ENCODE peak calls at places on chromosomes 1 and 21, in ten cellular contexts. One of them, this sample, is unnamed.

GRCh38 chr1:52913537-52913936 is 8.0 kb downstream of the ECHDC2 start:
- DNase-seq in tibial artery: no peak
- DNase-seq in ovary: no peak
- DNase-seq in HFF-Myc: no peak
- DNase-seq in SJSA1: no peak
- DNase-seq in CD8-positive, alpha-beta T cell: no peak
- DNase-seq in ascending aorta: no peak
- DNase-seq in adrenal gland: no peak
- DNase-seq in uterus: no peak
- DNase-seq in epithelial cell of proximal tubule: no peak
- DNase-seq in this sample: no peak

GRCh38 chr21:46079357-46080170 is 18.3 kb upstream of the COL6A2 start:
- DNase-seq in tibial artery: peak; percentile 74
- DNase-seq in ovary: peak; percentile 9
- DNase-seq in HFF-Myc: peak; percentile 97
- DNase-seq in SJSA1: peak; percentile 85
- DNase-seq in CD8-positive, alpha-beta T cell: no peak
- DNase-seq in ascending aorta: peak; percentile 73
- DNase-seq in adrenal gland: no peak
- DNase-seq in uterus: peak; percentile 71
- DNase-seq in epithelial cell of proximal tubule: no peak
- DNase-seq in this sample: no peak

GRCh38 chr1:26923711-26924110 is 2.2 kb downstream of the NUDC start:
- DNase-seq in tibial artery: no peak
- DNase-seq in ovary: no peak
- DNase-seq in HFF-Myc: no peak
- DNase-seq in SJSA1: no peak
- DNase-seq in CD8-positive, alpha-beta T cell: no peak
- DNase-seq in ascending aorta: no peak
- DNase-seq in adrenal gland: no peak
- DNase-seq in uterus: no peak
- DNase-seq in epithelial cell of proximal tubule: no peak
- DNase-seq in this sample: no peak

GRCh38 chr1:21854751-21855131 is 42.7 kb downstream of the LDLRAD2 start:
- DNase-seq in tibial artery: no peak
- DNase-seq in ovary: no peak
- DNase-seq in HFF-Myc: no peak
- DNase-seq in SJSA1: no peak
- DNase-seq in CD8-positive, alpha-beta T cell: no peak
- DNase-seq in ascending aorta: no peak
- DNase-seq in adrenal gland: no peak
- DNase-seq in uterus: no peak
- DNase-seq in epithelial cell of proximal tubule: no peak
- DNase-seq in this sample: no peak

GRCh38 chr1:10555635-10556429 is 81.1 kb downstream of the PEX14 start:
- DNase-seq in tibial artery: no peak
- DNase-seq in ovary: no peak
- DNase-seq in HFF-Myc: no peak
- DNase-seq in SJSA1: no peak
- DNase-seq in CD8-positive, alpha-beta T cell: no peak
- DNase-seq in ascending aorta: no peak
- DNase-seq in adrenal gland: no peak
- DNase-seq in uterus: no peak
- DNase-seq in epithelial cell of proximal tubule: no peak
- DNase-seq in this sample: no peak

GRCh38 chr1:79859212-79859948 is 852.9 kb upstream of the ADGRL4 start:
- DNase-seq in tibial artery: no peak
- DNase-seq in ovary: no peak
- DNase-seq in HFF-Myc: peak; percentile 61
- DNase-seq in SJSA1: no peak
- DNase-seq in CD8-positive, alpha-beta T cell: no peak
- DNase-seq in ascending aorta: no peak
- DNase-seq in adrenal gland: no peak
- DNase-seq in uterus: no peak
- DNase-seq in epithelial cell of proximal tubule: peak; percentile 29
- DNase-seq in this sample: peak; percentile 13

GRCh38 chr1:98002288-98002687 is 81.5 kb upstream of the DPYD start:
- DNase-seq in tibial artery: no peak
- DNase-seq in ovary: no peak
- DNase-seq in HFF-Myc: no peak
- DNase-seq in SJSA1: no peak
- DNase-seq in CD8-positive, alpha-beta T cell: no peak
- DNase-seq in ascending aorta: no peak
- DNase-seq in adrenal gland: no peak
- DNase-seq in uterus: no peak
- DNase-seq in epithelial cell of proximal tubule: no peak
- DNase-seq in this sample: no peak

GRCh38 chr1:93619507-93620168 is 62.0 kb downstream of the BCAR3 start:
- DNase-seq in tibial artery: no peak
- DNase-seq in ovary: no peak
- DNase-seq in HFF-Myc: no peak
- DNase-seq in SJSA1: no peak
- DNase-seq in CD8-positive, alpha-beta T cell: no peak
- DNase-seq in ascending aorta: no peak
- DNase-seq in adrenal gland: no peak
- DNase-seq in uterus: no peak
- DNase-seq in epithelial cell of proximal tubule: no peak
- DNase-seq in this sample: no peak

GRCh38 chr1:39283858-39284257 is 79.4 kb downstream of the MACF1 start:
- DNase-seq in tibial artery: no peak
- DNase-seq in ovary: no peak
- DNase-seq in HFF-Myc: no peak
- DNase-seq in SJSA1: no peak
- DNase-seq in CD8-positive, alpha-beta T cell: no peak
- DNase-seq in ascending aorta: no peak
- DNase-seq in adrenal gland: no peak
- DNase-seq in uterus: no peak
- DNase-seq in epithelial cell of proximal tubule: no peak
- DNase-seq in this sample: no peak

GRCh38 chr21:28436286-28436932 is 556.3 kb downstream of the LTN1 start:
- DNase-seq in tibial artery: no peak
- DNase-seq in ovary: no peak
- DNase-seq in HFF-Myc: peak; percentile 87
- DNase-seq in SJSA1: no peak
- DNase-seq in CD8-positive, alpha-beta T cell: no peak
- DNase-seq in ascending aorta: no peak
- DNase-seq in adrenal gland: no peak
- DNase-seq in uterus: peak; percentile 81
- DNase-seq in epithelial cell of proximal tubule: peak; percentile 58
- DNase-seq in this sample: no peak

GRCh38 chr1:227357229-227358078 is 39.2 kb upstream of the CDC42BPA start:
- DNase-seq in tibial artery: peak; percentile 77
- DNase-seq in ovary: peak; percentile 60
- DNase-seq in HFF-Myc: peak; percentile 74
- DNase-seq in SJSA1: peak; percentile 90
- DNase-seq in CD8-positive, alpha-beta T cell: no peak
- DNase-seq in ascending aorta: peak; percentile 77
- DNase-seq in adrenal gland: peak; percentile 93
- DNase-seq in uterus: peak; percentile 67
- DNase-seq in epithelial cell of proximal tubule: peak; percentile 53
- DNase-seq in this sample: peak; percentile 87

GRCh38 chr21:41138711-41139110 is 29.2 kb upstream of the BACE2 start:
- DNase-seq in tibial artery: no peak
- DNase-seq in ovary: no peak
- DNase-seq in HFF-Myc: no peak
- DNase-seq in SJSA1: no peak
- DNase-seq in CD8-positive, alpha-beta T cell: no peak
- DNase-seq in ascending aorta: no peak
- DNase-seq in adrenal gland: no peak
- DNase-seq in uterus: no peak
- DNase-seq in epithelial cell of proximal tubule: no peak
- DNase-seq in this sample: no peak

GRCh38 chr1:19825298-19825697 is 10.2 kb upstream of the RNF186 start:
- DNase-seq in tibial artery: no peak
- DNase-seq in ovary: no peak
- DNase-seq in HFF-Myc: no peak
- DNase-seq in SJSA1: no peak
- DNase-seq in CD8-positive, alpha-beta T cell: no peak
- DNase-seq in ascending aorta: no peak
- DNase-seq in adrenal gland: no peak
- DNase-seq in uterus: no peak
- DNase-seq in epithelial cell of proximal tubule: no peak
- DNase-seq in this sample: no peak

GRCh38 chr1:79235221-79236002 is 228.9 kb upstream of the ADGRL4 start:
- DNase-seq in tibial artery: no peak
- DNase-seq in ovary: no peak
- DNase-seq in HFF-Myc: no peak
- DNase-seq in SJSA1: no peak
- DNase-seq in CD8-positive, alpha-beta T cell: no peak
- DNase-seq in ascending aorta: no peak
- DNase-seq in adrenal gland: no peak
- DNase-seq in uterus: no peak
- DNase-seq in epithelial cell of proximal tubule: no peak
- DNase-seq in this sample: no peak

GRCh38 chr21:45405819-45406762 is 1.1 kb downstream of the COL18A1 start:
- DNase-seq in tibial artery: peak; percentile 67
- DNase-seq in ovary: no peak
- DNase-seq in HFF-Myc: no peak
- DNase-seq in SJSA1: no peak
- DNase-seq in CD8-positive, alpha-beta T cell: no peak
- DNase-seq in ascending aorta: no peak
- DNase-seq in adrenal gland: peak; percentile 56
- DNase-seq in uterus: no peak
- DNase-seq in epithelial cell of proximal tubule: peak; percentile 76
- DNase-seq in this sample: no peak

DNA sequence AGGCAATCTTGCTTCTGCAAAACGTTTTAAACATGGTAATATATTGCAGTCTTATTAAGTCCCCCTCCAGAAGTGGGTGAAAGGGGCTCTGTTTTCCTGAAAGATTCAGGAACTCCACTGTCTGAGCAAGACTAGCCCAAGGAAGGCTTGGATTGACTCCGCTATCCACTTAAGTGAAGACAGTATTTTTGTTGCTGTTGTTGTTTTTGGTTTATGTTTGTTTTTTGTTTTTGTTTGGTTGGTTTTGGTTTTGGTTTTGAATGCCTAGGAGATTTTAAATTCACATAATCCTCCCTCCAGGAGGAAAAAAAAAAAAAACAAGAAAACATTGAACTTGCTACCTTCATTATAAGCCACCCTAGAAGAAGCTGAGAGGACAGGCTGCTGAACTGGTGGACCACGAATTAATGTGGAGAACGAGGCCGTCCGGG is 29.1 kb upstream of the NFIA start:
- DNase-seq in tibial artery: no peak
- DNase-seq in ovary: no peak
- DNase-seq in HFF-Myc: no peak
- DNase-seq in SJSA1: no peak
- DNase-seq in CD8-positive, alpha-beta T cell: no peak
- DNase-seq in ascending aorta: no peak
- DNase-seq in adrenal gland: no peak
- DNase-seq in uterus: no peak
- DNase-seq in epithelial cell of proximal tubule: no peak
- DNase-seq in this sample: no peak
- H3K4me3 ChIP-seq in tibial artery: peak overlapping the region; percentile 48
- H3K4me3 ChIP-seq in ovary: peak overlapping the region; percentile 41
- H3K4me3 ChIP-seq in HFF-Myc: no peak overlapping the region
- H3K4me3 ChIP-seq in SJSA1: no peak overlapping the region
- H3K4me3 ChIP-seq in CD8-positive, alpha-beta T cell: peak overlapping the region; percentile 4
- H3K4me3 ChIP-seq in ascending aorta: peak overlapping the region; percentile 72
- H3K4me3 ChIP-seq in adrenal gland: peak overlapping the region; percentile 29
- H3K4me3 ChIP-seq in uterus: peak overlapping the region; percentile 34
- H3K4me3 ChIP-seq in epithelial cell of proximal tubule: peak overlapping the region; percentile 53
- H3K4me3 ChIP-seq in this sample: peak overlapping the region; percentile 44

GRCh38 chr21:35044770-35045538 is 4.1 kb downstream of the RUNX1 start:
- DNase-seq in tibial artery: no peak
- DNase-seq in ovary: no peak
- DNase-seq in HFF-Myc: no peak
- DNase-seq in SJSA1: no peak
- DNase-seq in CD8-positive, alpha-beta T cell: no peak
- DNase-seq in ascending aorta: no peak
- DNase-seq in adrenal gland: no peak
- DNase-seq in uterus: no peak
- DNase-seq in epithelial cell of proximal tubule: no peak
- DNase-seq in this sample: no peak

GRCh38 chr21:35046223-35046690 is 2.8 kb downstream of the RUNX1 start:
- DNase-seq in tibial artery: no peak
- DNase-seq in ovary: no peak
- DNase-seq in HFF-Myc: no peak
- DNase-seq in SJSA1: no peak
- DNase-seq in CD8-positive, alpha-beta T cell: no peak
- DNase-seq in ascending aorta: no peak
- DNase-seq in adrenal gland: no peak
- DNase-seq in uterus: no peak
- DNase-seq in epithelial cell of proximal tubule: no peak
- DNase-seq in this sample: no peak

GRCh38 chr21:35046880-35047229 is 2.2 kb downstream of the RUNX1 start:
- DNase-seq in tibial artery: no peak
- DNase-seq in ovary: no peak
- DNase-seq in HFF-Myc: peak; percentile 6
- DNase-seq in SJSA1: peak; percentile 56
- DNase-seq in CD8-positive, alpha-beta T cell: no peak
- DNase-seq in ascending aorta: peak; percentile 71
- DNase-seq in adrenal gland: no peak
- DNase-seq in uterus: no peak
- DNase-seq in epithelial cell of proximal tubule: no peak
- DNase-seq in this sample: no peak

GRCh38 chr21:35044128-35044527 is 5.0 kb downstream of the RUNX1 start:
- DNase-seq in tibial artery: no peak
- DNase-seq in ovary: no peak
- DNase-seq in HFF-Myc: no peak
- DNase-seq in SJSA1: no peak
- DNase-seq in CD8-positive, alpha-beta T cell: no peak
- DNase-seq in ascending aorta: no peak
- DNase-seq in adrenal gland: no peak
- DNase-seq in uterus: no peak
- DNase-seq in epithelial cell of proximal tubule: no peak
- DNase-seq in this sample: no peak

GRCh38 chr21:35045539-35046222 is 3.4 kb downstream of the RUNX1 start:
- DNase-seq in tibial artery: no peak
- DNase-seq in ovary: no peak
- DNase-seq in HFF-Myc: no peak
- DNase-seq in SJSA1: no peak
- DNase-seq in CD8-positive, alpha-beta T cell: peak; percentile 59
- DNase-seq in ascending aorta: no peak
- DNase-seq in adrenal gland: no peak
- DNase-seq in uterus: no peak
- DNase-seq in epithelial cell of proximal tubule: no peak
- DNase-seq in this sample: no peak
- H3K4me3 ChIP-seq in tibial artery: no peak overlapping the region
- H3K4me3 ChIP-seq in ovary: no peak overlapping the region
- H3K4me3 ChIP-seq in HFF-Myc: no peak overlapping the region
- H3K4me3 ChIP-seq in SJSA1: no peak overlapping the region
- H3K4me3 ChIP-seq in CD8-positive, alpha-beta T cell: peak overlapping the region; percentile 75
- H3K4me3 ChIP-seq in ascending aorta: no peak overlapping the region
- H3K4me3 ChIP-seq in adrenal gland: no peak overlapping the region
- H3K4me3 ChIP-seq in uterus: no peak overlapping the region
- H3K4me3 ChIP-seq in epithelial cell of proximal tubule: no peak overlapping the region
- H3K4me3 ChIP-seq in this sample: no peak overlapping the region

GRCh38 chr1:201468501-201468843 is 516 bp downstream of the PHLDA3 start:
- DNase-seq in tibial artery: no peak
- DNase-seq in ovary: peak; percentile 46
- DNase-seq in HFF-Myc: no peak
- DNase-seq in SJSA1: no peak
- DNase-seq in CD8-positive, alpha-beta T cell: no peak
- DNase-seq in ascending aorta: no peak
- DNase-seq in adrenal gland: peak; percentile 65
- DNase-seq in uterus: no peak
- DNase-seq in epithelial cell of proximal tubule: no peak
- DNase-seq in this sample: peak; percentile 40
- H3K4me3 ChIP-seq in tibial artery: peak overlapping the region; percentile 94
- H3K4me3 ChIP-seq in ovary: peak overlapping the region; percentile 83
- H3K4me3 ChIP-seq in HFF-Myc: peak overlapping the region; percentile 99
- H3K4me3 ChIP-seq in SJSA1: peak overlapping the region; percentile 86
- H3K4me3 ChIP-seq in CD8-positive, alpha-beta T cell: no peak overlapping the region
- H3K4me3 ChIP-seq in ascending aorta: peak overlapping the region; percentile 90
- H3K4me3 ChIP-seq in adrenal gland: peak overlapping the region; percentile 48
- H3K4me3 ChIP-seq in uterus: peak overlapping the region; percentile 94
- H3K4me3 ChIP-seq in epithelial cell of proximal tubule: peak overlapping the region; percentile 80
- H3K4me3 ChIP-seq in this sample: peak overlapping the region; percentile 80

GRCh38 chr1:47229031-47229831 is 2.8 kb downstream of the TAL1 start:
- DNase-seq in tibial artery: peak; percentile 64
- DNase-seq in ovary: no peak
- DNase-seq in HFF-Myc: no peak
- DNase-seq in SJSA1: no peak
- DNase-seq in CD8-positive, alpha-beta T cell: no peak
- DNase-seq in ascending aorta: no peak
- DNase-seq in adrenal gland: no peak
- DNase-seq in uterus: peak; percentile 25
- DNase-seq in epithelial cell of proximal tubule: no peak
- DNase-seq in this sample: no peak
- H3K4me3 ChIP-seq in tibial artery: peak overlapping the region; percentile 28
- H3K4me3 ChIP-seq in ovary: no peak overlapping the region
- H3K4me3 ChIP-seq in HFF-Myc: no peak overlapping the region
- H3K4me3 ChIP-seq in SJSA1: no peak overlapping the region
- H3K4me3 ChIP-seq in CD8-positive, alpha-beta T cell: no peak overlapping the region
- H3K4me3 ChIP-seq in ascending aorta: peak overlapping the region; percentile 4
- H3K4me3 ChIP-seq in adrenal gland: no peak overlapping the region
- H3K4me3 ChIP-seq in uterus: no peak overlapping the region
- H3K4me3 ChIP-seq in epithelial cell of proximal tubule: no peak overlapping the region
- H3K4me3 ChIP-seq in this sample: no peak overlapping the region